ENCODE peak calls at places on chromosome 5, in six cellular contexts. N, J, Q, W, V and M are unnamed samples.

GRCh38 chr5:54832846-54833245 is 152.5 kb downstream of the ESM1 start:
- DNase-seq in N (no peak), J (no peak), Q (no peak), W (no peak), V (no peak), M (no peak)

GRCh38 chr5:135880278-135880677 is 15.4 kb downstream of the IL9 start:
- DNase-seq in N (no peak), J (no peak), Q (no peak), W (no peak), V (no peak), M (no peak)

GRCh38 chr5:141821430-141821925 is 56.7 kb downstream of the PCDH1 start:
- DNase-seq in N (peak), J (no peak), Q (no peak), W (no peak), V (no peak), M (peak)

GRCh38 chr5:112784726-112785125 is 47.0 kb downstream of the APC start:
- DNase-seq in N (no peak), J (no peak), Q (no peak), W (no peak), V (no peak), M (no peak)

GRCh38 chr5:138752341-138752950 is 779 bp upstream of the CTNNA1 start:
- DNase-seq in N (peak), J (no peak), Q (no peak), W (no peak), V (no peak), M (no peak)

GRCh38 chr5:178310130-178310865 is 77.7 kb upstream of the PHYKPL start:
- DNase-seq in N (no peak), J (no peak), Q (no peak), W (no peak), V (no peak), M (no peak)

GRCh38 chr5:9498541-9499497 is 47.1 kb downstream of the SEMA5A start:
- DNase-seq in N (peak), J (no peak), Q (no peak), W (no peak), V (no peak), M (no peak)

GRCh38 chr5:347712-348284 is 26.3 kb downstream of the AHRR start:
- DNase-seq in N (no peak), J (no peak), Q (no peak), W (no peak), V (no peak), M (no peak)

GRCh38 chr5:20833081-20833627 is 845.2 kb upstream of the CDH18 start:
- DNase-seq in N (peak), J (no peak), Q (no peak), W (no peak), V (no peak), M (no peak)

GRCh38 chr5:5629579-5629978 is 207.1 kb downstream of the ICE1 start:
- DNase-seq in N (no peak), J (no peak), Q (no peak), W (no peak), V (no peak), M (no peak)

GRCh38 chr5:115377468-115378217 is 81.2 kb upstream of the CCDC112 start:
- DNase-seq in N (peak), J (no peak), Q (no peak), W (no peak), V (no peak), M (peak)

GRCh38 chr5:150560401-150561191 is 52.7 kb downstream of the NDST1 start:
- DNase-seq in N (peak), J (peak), Q (peak), W (no peak), V (peak), M (peak)

GRCh38 chr5:107285772-107286171 is 385.0 kb downstream of the EFNA5 start:
- DNase-seq in N (no peak), J (no peak), Q (no peak), W (no peak), V (no peak), M (no peak)

GRCh38 chr5:75681125-75681830 is 36.0 kb downstream of the POC5 start:
- DNase-seq in N (peak), J (no peak), Q (no peak), W (no peak), V (no peak), M (peak)

GRCh38 chr5:57002959-57003485 is 51.1 kb upstream of the MIER3 start:
- DNase-seq in N (no peak), J (no peak), Q (no peak), W (no peak), V (no peak), M (no peak)

GRCh38 chr5:52262844-52263243 is 524.9 kb upstream of the ITGA1 start:
- DNase-seq in N (no peak), J (no peak), Q (no peak), W (no peak), V (no peak), M (no peak)

GRCh38 chr5:87746891-87747366 is 334.2 kb upstream of the CCNH start:
- DNase-seq in N (no peak), J (no peak), Q (no peak), W (no peak), V (no peak), M (no peak)

GRCh38 chr5:126594676-126595485 is at the start of gene ALDH7A1:
- DNase-seq in N (peak), J (peak), Q (no peak), W (peak), V (peak), M (peak)

GRCh38 chr5:180591249-180591887 is at the start of gene SCGB3A1:
- DNase-seq in N (peak), J (no peak), Q (no peak), W (no peak), V (no peak), M (no peak)

GRCh38 chr5:116944171-116944570 is 369.5 kb upstream of the SEMA6A start:
- DNase-seq in N (peak), J (no peak), Q (no peak), W (no peak), V (no peak), M (no peak)

GRCh38 chr5:8436919-8437318 is 568.0 kb downstream of the MTRR start:
- DNase-seq in N (no peak), J (no peak), Q (no peak), W (no peak), V (no peak), M (no peak)

GRCh38 chr5:84724683-84725082 is 340.0 kb upstream of the EDIL3 start:
- DNase-seq in N (no peak), J (no peak), Q (no peak), W (no peak), V (no peak), M (no peak)

GRCh38 chr5:181203842-181204560 is 995 bp downstream of the TRIM7 start:
- DNase-seq in N (peak), J (no peak), Q (no peak), W (no peak), V (peak), M (no peak)

GRCh38 chr5:56340196-56340980 is 107.3 kb upstream of the ANKRD55 start:
- DNase-seq in N (peak), J (no peak), Q (no peak), W (no peak), V (no peak), M (no peak)

GRCh38 chr5:147234825-147235635 is at the start of gene STK32A:
- DNase-seq in N (peak), J (no peak), Q (no peak), W (no peak), V (no peak), M (no peak)

GRCh38 chr5:96377167-96377566 is 55.9 kb downstream of the PCSK1 start:
- DNase-seq in N (peak), J (no peak), Q (no peak), W (no peak), V (no peak), M (no peak)

GRCh38 chr5:84585218-84585617 is 200.5 kb upstream of the EDIL3 start:
- DNase-seq in N (no peak), J (no peak), Q (no peak), W (no peak), V (no peak), M (no peak)

GRCh38 chr5:98700730-98701129 is 72.7 kb upstream of the RGMB start:
- DNase-seq in N (no peak), J (no peak), Q (no peak), W (no peak), V (no peak), M (no peak)

GRCh38 chr5:100110497-100110896 is 424.7 kb upstream of the FAM174A start:
- DNase-seq in N (no peak), J (no peak), Q (no peak), W (no peak), V (no peak), M (no peak)

GRCh38 chr5:52069997-52070396 is 686.7 kb downstream of the ISL1 start:
- DNase-seq in N (no peak), J (no peak), Q (no peak), W (no peak), V (no peak), M (no peak)

GRCh38 chr5:1543398-1544293 is 19.9 kb upstream of the LPCAT1 start:
- DNase-seq in N (no peak), J (no peak), Q (no peak), W (peak), V (no peak), M (no peak)

GRCh38 chr5:119037496-119038215 is 33.2 kb upstream of the DMXL1 start:
- DNase-seq in N (no peak), J (no peak), Q (no peak), W (no peak), V (no peak), M (no peak)

GRCh38 chr5:90395005-90395404 is 14.6 kb downstream of the CETN3 start:
- DNase-seq in N (no peak), J (no peak), Q (no peak), W (no peak), V (no peak), M (no peak)